ENCODE peak calls at places on chromosomes 3 and 15, in four cellular contexts. One of them, this sample, is unnamed.

GRCh38 chr3:46943237-46944187 is 33.0 kb downstream of the CCDC12 start:
- DNase-seq in gastrocnemius medialis: no peak
- DNase-seq in ovary: no peak
- DNase-seq in suprapubic skin: peak
- DNase-seq in this sample: no peak

GRCh38 chr15:31606261-31606669 is 279.6 kb downstream of the KLF13 start:
- DNase-seq in ovary: no peak
- DNase-seq in gastrocnemius medialis: no peak
- DNase-seq in suprapubic skin: no peak
- DNase-seq in this sample: peak

GRCh38 chr15:97082835-97083234 is 752.3 kb downstream of the NR2F2 start:
- DNase-seq in gastrocnemius medialis: no peak
- DNase-seq in suprapubic skin: no peak
- DNase-seq in ovary: no peak
- DNase-seq in this sample: no peak

GRCh38 chr3:6532101-6532500 is 328.8 kb upstream of the GRM7 start:
- DNase-seq in gastrocnemius medialis: no peak
- DNase-seq in suprapubic skin: no peak
- DNase-seq in ovary: no peak
- DNase-seq in this sample: peak

GRCh38 chr3:189941679-189942078 is 179.0 kb downstream of the P3H2 start:
- DNase-seq in gastrocnemius medialis: no peak
- DNase-seq in ovary: no peak
- DNase-seq in suprapubic skin: no peak
- DNase-seq in this sample: peak

GRCh38 chr15:90201150-90201943 is at the start of gene SEMA4B:
- DNase-seq in suprapubic skin: no peak
- DNase-seq in gastrocnemius medialis: peak
- DNase-seq in ovary: peak
- DNase-seq in this sample: peak

GRCh38 chr15:35630985-35631384 is 85.0 kb upstream of the DPH6 start:
- DNase-seq in suprapubic skin: no peak
- DNase-seq in gastrocnemius medialis: no peak
- DNase-seq in ovary: no peak
- DNase-seq in this sample: no peak

GRCh38 chr3:42708611-42709151 is 6.1 kb upstream of the HHATL start:
- DNase-seq in gastrocnemius medialis: no peak
- DNase-seq in suprapubic skin: peak
- DNase-seq in ovary: peak
- DNase-seq in this sample: no peak

GRCh38 chr3:148643389-148643840 is 54.3 kb upstream of the AGTR1 start:
- DNase-seq in gastrocnemius medialis: no peak
- DNase-seq in suprapubic skin: no peak
- DNase-seq in ovary: no peak
- DNase-seq in this sample: peak

GRCh38 chr3:11530153-11530721 is 113.5 kb downstream of the VGLL4 start:
- DNase-seq in ovary: peak
- DNase-seq in gastrocnemius medialis: no peak
- DNase-seq in suprapubic skin: peak
- DNase-seq in this sample: peak

GRCh38 chr3:171011536-171012336 is 14.8 kb downstream of the SLC2A2 start:
- DNase-seq in suprapubic skin: no peak
- DNase-seq in ovary: no peak
- DNase-seq in gastrocnemius medialis: no peak
- DNase-seq in this sample: no peak

GRCh38 chr3:55167586-55168317 is 239.9 kb upstream of the LRTM1 start:
- DNase-seq in gastrocnemius medialis: no peak
- DNase-seq in suprapubic skin: no peak
- DNase-seq in ovary: no peak
- DNase-seq in this sample: peak

GRCh38 chr15:92123848-92124631 is 269.6 kb upstream of the ST8SIA2 start:
- DNase-seq in ovary: no peak
- DNase-seq in suprapubic skin: no peak
- DNase-seq in gastrocnemius medialis: no peak
- DNase-seq in this sample: no peak

GRCh38 chr3:39752751-39753150 is 56.7 kb upstream of the MYRIP start:
- DNase-seq in suprapubic skin: no peak
- DNase-seq in ovary: no peak
- DNase-seq in gastrocnemius medialis: no peak
- DNase-seq in this sample: peak

GRCh38 chr3:52046186-52046913 is 10.0 kb downstream of the DUSP7 start:
- DNase-seq in gastrocnemius medialis: no peak
- DNase-seq in suprapubic skin: peak
- DNase-seq in ovary: no peak
- DNase-seq in this sample: peak

GRCh38 chr15:22966321-22967083 is 13.7 kb downstream of the CYFIP1 start:
- DNase-seq in suprapubic skin: peak
- DNase-seq in gastrocnemius medialis: no peak
- DNase-seq in ovary: no peak
- DNase-seq in this sample: no peak

GRCh38 chr3:109059289-109059688 is 58.6 kb downstream of the MORC1 start:
- DNase-seq in suprapubic skin: no peak
- DNase-seq in ovary: no peak
- DNase-seq in gastrocnemius medialis: no peak
- DNase-seq in this sample: no peak

GRCh38 chr3:100910986-100911385 is 82.2 kb downstream of the ABI3BP start:
- DNase-seq in gastrocnemius medialis: no peak
- DNase-seq in ovary: no peak
- DNase-seq in suprapubic skin: no peak
- DNase-seq in this sample: no peak

GRCh38 chr15:29337156-29337959 is 67.7 kb upstream of the NSMCE3 start:
- DNase-seq in ovary: no peak
- DNase-seq in suprapubic skin: no peak
- DNase-seq in gastrocnemius medialis: no peak
- DNase-seq in this sample: peak

GRCh38 chr3:170725285-170725731 is 139.4 kb upstream of the SLC7A14 start:
- DNase-seq in suprapubic skin: no peak
- DNase-seq in ovary: peak
- DNase-seq in gastrocnemius medialis: no peak
- DNase-seq in this sample: peak

GRCh38 chr3:158920375-158920774 is 118.5 kb downstream of the MFSD1 start:
- DNase-seq in suprapubic skin: no peak
- DNase-seq in ovary: no peak
- DNase-seq in gastrocnemius medialis: no peak
- DNase-seq in this sample: peak

GRCh38 chr15:63023351-63023945 is 19.1 kb upstream of the TPM1 start:
- DNase-seq in suprapubic skin: no peak
- DNase-seq in gastrocnemius medialis: no peak
- DNase-seq in ovary: no peak
- DNase-seq in this sample: no peak

GRCh38 chr3:184551103-184551502 is 10.5 kb upstream of the EPHB3 start:
- DNase-seq in ovary: no peak
- DNase-seq in gastrocnemius medialis: no peak
- DNase-seq in suprapubic skin: no peak
- DNase-seq in this sample: no peak

GRCh38 chr15:52031542-52031941 is 12.5 kb downstream of the MAPK6 start:
- DNase-seq in ovary: no peak
- DNase-seq in gastrocnemius medialis: no peak
- DNase-seq in suprapubic skin: no peak
- DNase-seq in this sample: peak

GRCh38 chr3:61812085-61812484 is 250.7 kb downstream of the PTPRG start:
- DNase-seq in gastrocnemius medialis: no peak
- DNase-seq in ovary: no peak
- DNase-seq in suprapubic skin: no peak
- DNase-seq in this sample: no peak

GRCh38 chr3:61813656-61814055 is 252.3 kb downstream of the PTPRG start:
- DNase-seq in ovary: no peak
- DNase-seq in suprapubic skin: no peak
- DNase-seq in gastrocnemius medialis: no peak
- DNase-seq in this sample: no peak

GRCh38 chr3:61811652-61812051 is 250.3 kb downstream of the PTPRG start:
- DNase-seq in gastrocnemius medialis: no peak
- DNase-seq in ovary: no peak
- DNase-seq in suprapubic skin: no peak
- DNase-seq in this sample: no peak

GRCh38 chr3:61810953-61811497 is 249.7 kb downstream of the PTPRG start:
- DNase-seq in ovary: no peak
- DNase-seq in gastrocnemius medialis: no peak
- DNase-seq in suprapubic skin: no peak
- DNase-seq in this sample: no peak

DNA sequence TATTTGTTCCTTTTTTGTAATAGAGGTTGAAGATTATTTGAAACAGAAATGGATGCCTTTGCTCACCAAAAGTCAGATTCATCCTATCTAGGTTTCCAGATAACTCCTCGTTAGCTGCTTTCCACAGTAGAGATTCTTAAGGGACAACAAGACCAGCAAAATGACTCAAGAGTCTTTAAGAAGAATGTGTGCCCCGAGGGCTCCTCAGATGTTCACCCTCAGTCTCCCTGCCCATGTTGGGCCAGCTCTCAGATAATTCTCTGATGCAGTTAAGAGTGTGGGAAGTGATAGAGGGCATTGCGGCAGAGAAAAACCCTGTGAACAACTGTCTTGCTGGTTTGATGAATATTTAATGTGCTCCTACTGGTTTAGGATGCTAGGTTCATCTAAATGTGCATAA is 251.1 kb downstream of the PTPRG start:
- DNase-seq in suprapubic skin: no peak
- DNase-seq in gastrocnemius medialis: no peak
- DNase-seq in ovary: no peak
- DNase-seq in this sample: no peak
- TF ChIP-seq CTCF in suprapubic skin: no peak
- TF ChIP-seq CTCF in gastrocnemius medialis: no peak
- TF ChIP-seq CTCF in ovary: no peak
- TF ChIP-seq CTCF in this sample: no peak

DNA sequence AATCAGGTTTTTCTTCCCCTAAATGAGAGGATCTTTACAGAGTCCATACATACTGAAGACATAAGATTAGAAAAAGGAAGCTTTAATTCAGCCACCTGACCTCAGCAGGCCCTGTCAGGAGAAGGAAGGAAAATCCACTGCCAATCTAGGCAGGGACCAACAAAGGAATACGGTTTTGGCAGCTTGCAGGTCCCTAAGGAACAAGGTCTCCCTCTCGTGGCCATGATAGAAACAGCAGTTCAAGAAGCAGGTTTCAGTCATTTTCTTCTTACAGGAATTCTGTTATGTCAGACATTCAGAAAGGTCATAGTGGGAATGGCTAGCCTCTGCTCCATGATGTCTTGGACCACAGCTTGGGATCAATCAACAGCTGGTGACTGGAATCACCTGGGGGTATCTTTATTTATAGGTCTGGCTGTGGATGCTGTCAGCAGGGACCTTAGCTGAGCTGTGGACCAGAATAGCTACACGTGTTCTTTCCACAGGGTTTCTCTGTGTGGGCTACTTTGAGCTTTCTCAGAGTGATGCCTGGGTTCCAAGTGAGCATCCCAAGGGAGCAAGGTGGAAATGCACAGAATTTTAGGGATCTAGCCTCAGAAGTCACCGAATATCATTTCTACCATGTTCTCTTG is 9.4 kb upstream of the CMSS1 start:
- DNase-seq in gastrocnemius medialis: no peak
- DNase-seq in suprapubic skin: no peak
- DNase-seq in ovary: peak
- DNase-seq in this sample: peak
- TF ChIP-seq CTCF in gastrocnemius medialis: peak
- TF ChIP-seq CTCF in suprapubic skin: peak
- TF ChIP-seq CTCF in ovary: no peak
- TF ChIP-seq CTCF in this sample: peak

GRCh38 chr3:14113964-14114667 is 10.6 kb downstream of the CHCHD4 start:
- DNase-seq in gastrocnemius medialis: no peak
- DNase-seq in suprapubic skin: no peak
- DNase-seq in ovary: no peak
- DNase-seq in this sample: no peak
- TF ChIP-seq CTCF in gastrocnemius medialis: peak
- TF ChIP-seq CTCF in suprapubic skin: no peak
- TF ChIP-seq CTCF in ovary: no peak
- TF ChIP-seq CTCF in this sample: peak

GRCh38 chr3:168040624-168041208 is 55.0 kb downstream of the GOLIM4 start:
- DNase-seq in suprapubic skin: no peak
- DNase-seq in gastrocnemius medialis: no peak
- DNase-seq in ovary: no peak
- DNase-seq in this sample: peak
- TF ChIP-seq CTCF in suprapubic skin: peak
- TF ChIP-seq CTCF in gastrocnemius medialis: peak
- TF ChIP-seq CTCF in ovary: no peak
- TF ChIP-seq CTCF in this sample: peak